ENCODE peak calls at places on chromosome 10, in eight cellular contexts. J is ovary, A is A549, N is transverse colon, W is gastrocnemius medialis, V is esophagus squamous epithelium, Q is tibial nerve, I is stomach. F is an unnamed sample. For H3K4me1, the result is how much of the 10 kb centered on the place peaks cover.

GRCh38 chr10:101021692-101022251 is 9.2 kb downstream of the PDZD7 start:
- DNase-seq in Q (no peak), W (no peak), A (no peak), I (no peak), V (no peak), N (no peak), J (no peak), F (no peak)

GRCh38 chr10:51170518-51171245 is 96.4 kb downstream of the PRKG1 start:
- DNase-seq in A (no peak), V (no peak), Q (no peak), J (no peak), I (no peak), W (no peak), N (no peak), F (no peak)

GRCh38 chr10:37263304-37263703 is 137.9 kb downstream of the ANKRD30A start:
- DNase-seq in W (no peak), J (no peak), N (no peak), V (no peak), Q (no peak), A (no peak), I (no peak), F (no peak)

GRCh38 chr10:18140149-18140956 is at the start of gene CACNB2:
- DNase-seq in Q (no peak), J (peak), W (no peak), V (no peak), N (peak), A (no peak), I (no peak), F (peak)

GRCh38 chr10:132684164-132684891 is 101.6 kb downstream of the NKX6-2 start:
- DNase-seq in J (no peak), I (no peak), A (no peak), N (no peak), W (peak), Q (no peak), V (no peak), F (peak)

GRCh38 chr10:113052076-113052830 is 102.2 kb downstream of the TCF7L2 start:
- DNase-seq in W (no peak), N (no peak), A (no peak), J (no peak), V (no peak), I (no peak), Q (no peak), F (no peak)

GRCh38 chr10:31648966-31649365 is 279.7 kb downstream of the ARHGAP12 start:
- DNase-seq in I (no peak), W (no peak), V (no peak), A (no peak), J (no peak), Q (no peak), N (no peak), F (no peak)

GRCh38 chr10:133124357-133125211 is 35.4 kb upstream of the KNDC1 start:
- DNase-seq in I (peak), J (no peak), Q (no peak), V (no peak), W (peak), A (peak), N (peak), F (peak)

GRCh38 chr10:112261281-112261822 is 21.8 kb upstream of the TECTB start:
- DNase-seq in J (no peak), V (no peak), Q (peak), I (no peak), N (no peak), W (no peak), A (no peak), F (no peak)

GRCh38 chr10:12455318-12455717 is 106.0 kb downstream of the CAMK1D start:
- DNase-seq in A (no peak), N (no peak), I (no peak), V (no peak), J (no peak), W (no peak), Q (no peak), F (no peak)

GRCh38 chr10:49608925-49609282 is 1.2 kb upstream of the SLC18A3 start:
- DNase-seq in J (no peak), Q (no peak), I (no peak), N (no peak), A (no peak), V (no peak), W (no peak), F (no peak)

GRCh38 chr10:69580435-69580834 is 7.2 kb upstream of the NEUROG3 start:
- DNase-seq in Q (no peak), N (no peak), W (no peak), J (no peak), A (no peak), I (no peak), V (no peak), F (no peak)

GRCh38 chr10:122130474-122131110 is 140.5 kb upstream of the BTBD16 start:
- DNase-seq in Q (no peak), A (no peak), V (no peak), W (no peak), J (no peak), I (no peak), N (no peak), F (no peak)

GRCh38 chr10:70940834-70941568 is 52.6 kb upstream of the PCBD1 start:
- DNase-seq in J (no peak), A (no peak), N (no peak), I (peak), W (peak), Q (no peak), V (no peak), F (peak)

GRCh38 chr10:43885842-43886241 is 237.2 kb upstream of the ZNF32 start:
- DNase-seq in W (no peak), I (no peak), V (no peak), A (no peak), J (no peak), N (no peak), Q (no peak), F (no peak)

GRCh38 chr10:14153570-14154055 is 177.1 kb downstream of the FRMD4A start:
- DNase-seq in N (no peak), A (no peak), V (no peak), I (no peak), Q (no peak), J (no peak), W (no peak), F (no peak)

GRCh38 chr10:86451604-86451960 is 70.0 kb downstream of the WAPL start:
- DNase-seq in J (no peak), V (no peak), I (no peak), A (no peak), W (no peak), Q (no peak), N (no peak), F (no peak)

GRCh38 chr10:25113231-25114035 is 61.4 kb upstream of the GPR158 start:
- DNase-seq in I (peak), A (peak), N (peak), W (peak), V (no peak), J (peak), Q (peak), F (peak)

GRCh38 chr10:103598654-103599115 is 105.2 kb downstream of the NEURL1 start:
- DNase-seq in V (no peak), W (peak), A (peak), I (peak), N (peak), Q (peak), J (peak), F (no peak)

GRCh38 chr10:48444266-48444665 is 137.8 kb downstream of the MAPK8 start:
- DNase-seq in W (no peak), A (no peak), V (no peak), J (no peak), Q (no peak), I (peak), N (no peak), F (no peak)

GRCh38 chr10:124621637-124622036 is 122.5 kb downstream of the FAM53B start:
- DNase-seq in Q (no peak), A (no peak), I (no peak), J (no peak), N (no peak), V (no peak), W (no peak), F (no peak)

GRCh38 chr10:71621263-71621751 is 98.3 kb downstream of the C10orf105 start:
- DNase-seq in I (no peak), Q (peak), A (no peak), N (no peak), W (peak), J (peak), V (no peak), F (peak)

GRCh38 chr10:13090289-13090688 is 9.7 kb upstream of the OPTN start:
- DNase-seq in I (no peak), W (no peak), A (no peak), V (no peak), Q (no peak), N (no peak), J (no peak), F (no peak)

GRCh38 chr10:12214763-12215218 is 18.8 kb downstream of the CDC123 start:
- DNase-seq in N (peak), Q (peak), W (no peak), A (peak), J (no peak), V (no peak), I (no peak), F (no peak)

GRCh38 chr10:50992356-50992866 is 81.9 kb upstream of the PRKG1 start:
- DNase-seq in I (no peak), Q (no peak), N (no peak), A (no peak), V (no peak), J (no peak), W (peak), F (no peak)

GRCh38 chr10:70597856-70598815 is 4.4 kb downstream of the PRF1 start:
- DNase-seq in V (no peak), J (no peak), W (no peak), A (no peak), N (no peak), Q (no peak), I (no peak), F (no peak)

GRCh38 chr10:64079341-64079740 is 558.1 kb downstream of the REEP3 start:
- DNase-seq in N (no peak), V (no peak), I (no peak), Q (no peak), J (no peak), A (no peak), W (no peak), F (no peak)

GRCh38 chr10:24483701-24484100 is 240.0 kb downstream of the ARHGAP21 start:
- DNase-seq in W (peak), A (peak), N (peak), V (no peak), J (no peak), Q (no peak), I (peak), F (peak)

GRCh38 chr10:23343591-23344225 is 889 bp downstream of the C10orf67 start:
- DNase-seq in Q (no peak), J (peak), N (peak), A (no peak), V (no peak), W (peak), I (peak), F (peak)

GRCh38 chr10:99995713-99996112 is 14.0 kb downstream of the DNMBP start:
- DNase-seq in W (no peak), I (no peak), J (no peak), A (no peak), N (peak), V (no peak), Q (no peak), F (no peak)

GRCh38 chr10:99999319-100000108 is 10.2 kb downstream of the DNMBP start:
- DNase-seq in W (no peak), J (no peak), A (no peak), V (no peak), Q (no peak), N (no peak), I (no peak), F (no peak)

GRCh38 chr10:99994801-99995200 is 14.9 kb downstream of the DNMBP start:
- DNase-seq in A (no peak), W (no peak), V (no peak), J (no peak), I (no peak), N (no peak), Q (no peak), F (no peak)

GRCh38 chr10:99993994-99994689 is 15.6 kb downstream of the DNMBP start:
- DNase-seq in A (no peak), I (peak), W (peak), Q (peak), V (no peak), J (no peak), N (peak), F (peak)

DNA sequence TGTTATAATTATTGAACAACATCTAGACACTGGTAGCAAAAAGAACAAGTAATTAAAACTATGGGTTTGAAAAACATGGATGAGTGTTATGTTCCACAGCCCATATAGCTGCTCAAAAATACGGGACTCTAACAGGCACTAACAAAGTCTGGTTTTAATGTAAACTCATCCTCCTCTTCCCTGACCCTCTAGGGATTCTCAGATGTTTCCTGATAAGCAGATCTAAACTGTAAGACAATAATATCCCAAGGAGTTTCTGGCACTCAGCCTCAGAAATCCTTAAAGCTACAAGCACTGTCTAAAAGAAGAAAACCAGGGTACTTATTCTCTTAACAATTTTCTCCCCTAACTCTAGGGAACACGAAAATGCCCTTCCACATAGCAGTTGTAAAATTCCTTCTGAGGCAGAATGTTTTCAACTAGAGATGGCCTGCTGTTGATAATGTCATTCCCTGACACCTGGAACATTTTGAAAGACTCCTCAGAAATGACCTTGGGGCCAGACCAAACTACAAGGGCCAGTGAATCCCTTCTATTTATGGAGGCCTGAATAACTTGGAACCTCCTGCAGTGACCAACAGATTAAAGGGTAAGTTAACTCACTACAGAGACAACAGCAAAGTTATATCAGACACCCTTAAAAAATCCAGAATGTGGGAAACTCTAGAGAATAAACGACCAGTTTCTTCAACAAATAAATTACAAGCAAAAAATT is 12.7 kb downstream of the DNMBP start:
- DNase-seq in N (no peak), I (no peak), J (no peak), A (no peak), V (no peak), W (peak), Q (no peak), F (no peak)
- H3K4me1 ChIP-seq in N (half or more), I (under half), J (under half), A (under half), V (under half), W (half or more), Q (half or more), F (under half)

GRCh38 chr10:110224992-110225391 is 17.6 kb downstream of the MXI1 start:
- DNase-seq in Q (no peak), W (no peak), V (no peak), I (no peak), N (no peak), J (peak), A (no peak), F (no peak)
- H3K4me3 ChIP-seq in Q (peak), W (peak), V (no peak), I (peak), N (peak), J (no peak), A (peak), F (no peak)

GRCh38 chr10:90927293-90927692 is 6.4 kb upstream of the ANKRD1 start:
- DNase-seq in Q (no peak), A (no peak), W (no peak), N (no peak), J (no peak), V (no peak), I (no peak), F (no peak)

GRCh38 chr10:90929179-90929578 is 8.3 kb upstream of the ANKRD1 start:
- DNase-seq in Q (no peak), N (no peak), A (no peak), I (no peak), V (no peak), J (no peak), W (no peak), F (no peak)

GRCh38 chr10:90935581-90936292 is 14.8 kb upstream of the ANKRD1 start:
- DNase-seq in Q (no peak), V (no peak), A (no peak), I (no peak), J (no peak), N (no peak), W (no peak), F (no peak)

GRCh38 chr10:90930070-90930837 is 9.4 kb upstream of the ANKRD1 start:
- DNase-seq in V (no peak), I (no peak), Q (no peak), W (peak), J (no peak), N (no peak), A (peak), F (no peak)

DNA sequence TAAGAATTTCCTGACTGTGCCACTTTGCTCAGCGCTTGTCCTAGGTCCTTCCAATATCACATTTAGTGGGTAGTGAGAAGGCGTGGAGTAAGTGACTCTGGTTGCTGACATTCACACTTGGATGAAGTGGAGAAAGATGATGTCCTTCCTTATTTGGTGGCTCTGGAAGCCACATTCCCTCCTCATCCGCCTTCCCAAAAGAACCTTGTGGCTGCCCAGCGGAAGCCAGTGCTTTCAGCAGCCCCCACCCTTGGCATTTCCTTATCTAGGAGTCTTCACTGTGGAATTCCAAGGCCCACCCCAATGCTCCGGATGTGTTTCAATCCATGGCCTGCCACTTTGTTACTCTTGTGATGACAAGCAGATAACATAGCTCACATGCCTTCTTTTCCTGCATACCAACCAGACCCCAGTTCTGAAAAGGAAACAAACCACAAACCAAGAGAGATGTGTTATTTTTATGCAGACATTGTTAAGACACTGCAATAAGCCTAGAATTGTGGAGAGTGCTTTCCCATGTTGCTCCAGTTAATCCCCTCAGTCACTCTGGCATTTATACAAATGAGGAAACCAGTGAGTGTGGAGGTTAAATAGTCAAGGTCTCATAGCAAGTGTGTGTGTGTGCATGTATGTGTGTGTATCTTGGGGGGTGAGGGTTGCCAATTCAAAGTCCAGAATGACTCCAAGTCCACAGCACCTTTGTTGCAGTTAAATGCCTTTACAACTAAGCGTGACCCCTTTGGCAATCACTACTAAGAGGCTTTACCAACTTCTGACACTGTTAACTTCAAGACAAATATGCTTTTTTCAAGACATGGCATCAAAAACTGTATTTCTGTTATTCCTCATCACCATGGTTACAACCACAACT is 10.3 kb upstream of the ANKRD1 start:
- DNase-seq in A (peak), I (no peak), W (peak), Q (peak), J (no peak), V (no peak), N (no peak), F (no peak)
- TF ChIP-seq POLR2A in A (no peak), I (no peak), W (no peak), Q (no peak), J (no peak), V (no peak), N (no peak), F (no peak)

GRCh38 chr10:79111427-79111826 is 42.7 kb downstream of the ZMIZ1 start:
- DNase-seq in N (no peak), W (no peak), V (no peak), J (no peak), A (peak), I (no peak), Q (no peak), F (no peak)
- H3K4me1 ChIP-seq in N (half or more), W (half or more), V (half or more), J (half or more), A (half or more), I (half or more), Q (half or more), F (under half)

GRCh38 chr10:128908109-128908898 is 558.7 kb upstream of the MGMT start:
- DNase-seq in Q (no peak), V (no peak), I (no peak), J (no peak), A (no peak), W (no peak), N (no peak), F (no peak)
- H3K4me3 ChIP-seq in Q (no peak), V (no peak), I (no peak), J (no peak), A (no peak), W (no peak), N (no peak), F (no peak)

GRCh38 chr10:73366381-73367298 is 8.0 kb upstream of the CFAP70 start:
- DNase-seq in N (no peak), J (no peak), Q (no peak), V (no peak), A (no peak), I (no peak), W (no peak), F (no peak)

GRCh38 chr10:73364964-73365363 is 6.3 kb upstream of the CFAP70 start:
- DNase-seq in J (no peak), A (no peak), W (no peak), Q (no peak), V (no peak), N (no peak), I (no peak), F (no peak)

GRCh38 chr10:73368238-73368637 is 9.6 kb upstream of the CFAP70 start:
- DNase-seq in J (no peak), W (no peak), A (no peak), V (no peak), I (no peak), Q (no peak), N (no peak), F (no peak)
- TF ChIP-seq POLR2A in J (no peak), W (no peak), A (no peak), V (no peak), I (no peak), Q (no peak), N (no peak), F (no peak)

GRCh38 chr10:95505084-95505610 is 56.0 kb downstream of the SORBS1 start:
- DNase-seq in V (no peak), J (no peak), A (no peak), I (no peak), N (no peak), W (no peak), Q (no peak), F (no peak)
- H3K4me1 ChIP-seq in V (under half), J (under half), A (under half), I (under half), N (half or more), W (half or more), Q (half or more), F (half or more)

DNA sequence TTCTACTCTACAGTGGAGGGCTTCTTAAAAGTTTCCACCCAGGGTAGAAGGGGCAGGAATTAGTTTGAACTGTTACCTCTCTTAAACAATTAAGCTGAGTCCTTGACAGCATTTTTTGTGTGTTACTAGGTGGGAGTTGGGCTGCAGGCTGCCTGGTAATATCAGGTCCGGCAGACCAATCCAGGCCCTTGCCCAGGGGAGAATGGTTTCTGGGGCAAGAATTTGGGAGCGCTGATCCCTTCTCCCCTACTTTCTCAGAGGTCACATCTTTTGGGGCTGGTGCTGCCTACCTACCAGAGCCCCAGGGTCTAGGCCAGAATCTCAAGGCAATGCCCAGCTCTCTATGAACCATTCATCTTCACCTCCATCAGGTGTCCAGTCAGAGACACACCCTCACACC is 1.6 kb downstream of the PPRC1 start:
- DNase-seq in I (no peak), Q (no peak), W (no peak), A (no peak), V (no peak), N (no peak), J (no peak), F (no peak)
- H3K4me3 ChIP-seq in I (peak), Q (no peak), W (peak), A (peak), V (no peak), N (no peak), J (no peak), F (peak)

GRCh38 chr10:62011558-62011957 is 110.1 kb downstream of the ARID5B start:
- DNase-seq in Q (no peak), N (no peak), W (no peak), A (no peak), V (no peak), J (no peak), I (peak), F (no peak)

GRCh38 chr10:62008196-62008595 is 106.7 kb downstream of the ARID5B start:
- DNase-seq in V (no peak), Q (no peak), I (no peak), J (no peak), N (no peak), A (no peak), W (no peak), F (no peak)

GRCh38 chr10:62008943-62009342 is 107.4 kb downstream of the ARID5B start:
- DNase-seq in N (no peak), Q (no peak), V (no peak), J (no peak), I (no peak), A (no peak), W (no peak), F (no peak)

GRCh38 chr10:62012318-62012717 is 110.8 kb downstream of the ARID5B start:
- DNase-seq in J (no peak), Q (no peak), N (no peak), W (no peak), I (no peak), A (no peak), V (no peak), F (no peak)

GRCh38 chr10:62010366-62010765 is 108.9 kb downstream of the ARID5B start:
- DNase-seq in J (no peak), V (no peak), N (no peak), I (no peak), A (no peak), W (no peak), Q (no peak), F (no peak)
- TF ChIP-seq POLR2A in J (no peak), V (no peak), N (no peak), I (no peak), A (no peak), W (no peak), Q (no peak), F (no peak)

F was measured in right lobe of liver.